ENCODE peak calls at places on chromosomes 11 and 22, in eight cellular contexts. F, Y, B, L, N, J, I and C are unnamed samples.

GRCh38 chr22:20012741-20013331 is 3.8 kb downstream of the ARVCF start:
- DNase-seq in N (no peak), I (no peak), Y (no peak), L (peak), J (no peak), B (no peak), F (no peak), C (no peak)

GRCh38 chr22:37309221-37310074 is 27.1 kb downstream of the CYTH4 start:
- DNase-seq in F (no peak), L (peak), I (no peak), N (no peak), Y (no peak), J (no peak), B (peak), C (no peak)

GRCh38 chr22:38228873-38229740 is 27.3 kb downstream of the MAFF start:
- DNase-seq in Y (peak), N (no peak), L (no peak), I (peak), F (peak), B (peak), J (peak), C (peak)

GRCh38 chr22:28977481-28977971 is 84.1 kb downstream of the C22orf31 start:
- DNase-seq in I (no peak), B (no peak), J (peak), L (no peak), Y (no peak), N (no peak), F (peak), C (no peak)

GRCh38 chr22:39859903-39860588 is 33.5 kb downstream of the ENTHD1 start:
- DNase-seq in Y (no peak), B (no peak), L (no peak), N (no peak), F (no peak), J (no peak), I (no peak), C (no peak)

GRCh38 chr22:44449061-44449682 is 48.9 kb downstream of the RTL6 start:
- DNase-seq in I (no peak), L (no peak), B (no peak), J (no peak), F (peak), N (no peak), Y (peak), C (no peak)

GRCh38 chr11:61082931-61083531 is 19.3 kb upstream of the CD5 start:
- DNase-seq in L (no peak), I (no peak), J (no peak), B (no peak), N (no peak), F (no peak), Y (no peak), C (no peak)

GRCh38 chr11:112612283-112612849 is 348.9 kb upstream of the NCAM1 start:
- DNase-seq in N (no peak), L (no peak), F (no peak), Y (no peak), B (no peak), J (no peak), I (no peak), C (no peak)

GRCh38 chr11:27754035-27755017 is 54.1 kb upstream of the BDNF start:
- DNase-seq in N (no peak), I (no peak), L (no peak), J (no peak), B (no peak), Y (peak), F (no peak), C (no peak)

GRCh38 chr11:45924036-45924915 is 1.8 kb downstream of the LARGE2 start:
- DNase-seq in F (no peak), I (peak), Y (no peak), B (peak), J (no peak), L (peak), N (peak), C (no peak)

GRCh38 chr11:2975594-2975993 is 16.5 kb downstream of the NAP1L4 start:
- DNase-seq in L (no peak), B (no peak), I (no peak), Y (peak), F (peak), J (peak), N (no peak), C (peak)
- TF ChIP-seq CTCF in L (no peak), B (peak), I (peak), Y (peak), F (peak), J (peak), N (peak), C (no peak)

DNA sequence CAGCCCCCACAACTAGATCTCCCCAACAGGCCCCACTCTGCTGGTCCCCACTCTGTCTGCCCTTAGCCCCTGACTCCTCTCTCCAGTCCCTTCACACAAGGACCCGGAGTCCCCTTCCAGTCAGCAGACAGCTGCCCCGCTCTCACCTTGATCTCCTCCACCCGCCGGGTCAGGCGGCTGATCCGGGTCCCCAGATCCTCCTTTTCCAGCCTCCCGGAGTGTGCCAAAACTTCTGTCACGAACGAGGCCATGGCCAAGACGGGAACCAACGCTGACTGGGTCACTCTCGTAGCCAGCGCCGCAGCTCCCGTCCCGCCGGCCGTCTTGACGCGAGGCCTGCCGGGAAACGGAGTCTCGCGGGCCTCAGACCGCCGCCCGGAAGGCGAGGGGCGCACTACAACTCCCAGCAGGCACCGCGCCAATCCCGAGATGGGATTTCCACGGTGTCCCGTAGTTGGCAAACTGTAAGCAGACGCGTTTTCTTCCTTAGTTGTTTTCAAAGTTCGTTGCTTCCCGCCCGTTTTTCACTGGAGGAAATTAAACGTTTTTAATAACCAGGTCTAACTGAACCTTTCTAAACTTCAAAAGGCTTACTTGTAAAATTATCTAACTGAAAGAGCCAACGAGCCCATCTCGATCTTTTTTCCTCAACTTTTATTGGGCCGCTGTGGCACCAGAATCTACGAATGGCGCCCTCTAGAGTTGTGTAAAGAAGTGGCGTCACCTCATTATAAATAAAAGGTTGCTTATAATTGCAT is at the start of gene ZW10:
- DNase-seq in B (peak), N (peak), I (peak), Y (peak), L (peak), F (peak), J (peak), C (peak)
- TF ChIP-seq POLR2A in B (peak), N (peak), I (no peak), Y (peak), L (no peak), F (peak), J (no peak), C (no peak)

DNA sequence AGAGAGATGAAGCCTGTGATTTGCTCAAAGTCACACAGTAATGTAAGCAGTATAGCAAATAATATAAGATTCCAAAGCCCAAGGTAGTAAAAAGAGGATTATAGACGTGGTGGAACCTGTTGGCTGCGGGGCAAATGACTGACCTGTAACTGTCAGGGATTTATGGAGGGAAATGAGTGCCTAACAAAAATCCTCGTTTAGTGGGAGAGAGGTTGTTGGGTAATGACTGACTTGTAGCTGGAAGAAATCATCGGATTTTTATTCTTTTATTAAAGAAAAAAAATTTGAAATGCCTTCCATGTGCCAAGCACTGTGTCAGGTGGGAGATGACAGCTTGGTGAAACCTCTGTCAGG is 649 bp upstream of the CLP1 start:
- DNase-seq in F (no peak), J (no peak), B (no peak), N (no peak), Y (no peak), L (no peak), I (no peak), C (no peak)
- TF ChIP-seq CTCF in F (no peak), J (no peak), B (no peak), N (no peak), Y (no peak), L (no peak), I (no peak), C (no peak)

DNA sequence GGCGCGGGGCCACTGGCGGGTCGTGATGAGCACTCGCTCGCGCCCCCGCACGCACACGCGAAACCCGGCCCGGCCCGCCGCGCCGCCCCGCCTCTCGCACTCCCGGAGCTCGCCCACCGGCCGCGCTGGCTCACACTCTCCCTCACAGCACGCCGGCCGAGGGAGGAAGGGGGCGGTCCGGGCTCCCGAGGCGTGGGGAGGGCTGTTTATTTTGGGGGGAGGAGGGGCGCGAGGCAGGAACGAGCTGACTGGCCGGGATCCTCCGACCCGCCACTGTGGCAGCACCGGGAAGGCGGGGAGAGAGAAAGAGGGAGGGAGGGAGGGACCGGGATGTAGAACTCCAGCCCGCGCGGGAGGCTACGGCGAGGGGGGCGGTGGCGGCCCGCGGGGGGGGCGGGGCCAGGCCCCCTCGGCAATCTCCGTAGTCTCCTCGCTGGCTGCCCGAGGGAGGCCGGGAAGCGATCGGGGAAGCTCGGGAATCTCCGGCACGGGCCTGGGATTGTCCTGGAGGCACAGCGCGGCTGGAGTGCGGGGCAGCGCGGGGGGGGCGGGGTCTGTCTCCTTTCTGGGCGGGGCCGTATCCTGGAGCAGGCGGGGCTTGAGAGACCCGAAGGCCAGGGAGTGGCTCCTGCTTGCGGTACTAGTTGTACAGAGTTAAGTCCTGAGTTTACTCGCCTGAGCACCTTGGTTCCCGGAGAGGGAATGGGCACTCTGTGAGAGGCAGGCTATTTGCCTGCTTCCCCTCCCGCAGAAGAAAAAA is at the start of gene RBFOX2:
- DNase-seq in F (peak), Y (peak), I (peak), N (peak), B (peak), J (peak), L (peak), C (peak)
- TF ChIP-seq POLR2A in F (peak), Y (peak), I (no peak), N (no peak), B (peak), J (peak), L (no peak), C (no peak)

GRCh38 chr22:22787151-22787550 is 100.5 kb upstream of the IGLL5 start:
- DNase-seq in F (no peak), J (no peak), I (no peak), L (no peak), B (no peak), Y (no peak), N (no peak), C (no peak)

GRCh38 chr22:22789922-22790845 is 97.4 kb upstream of the IGLL5 start:
- DNase-seq in B (no peak), L (no peak), F (no peak), I (no peak), J (no peak), N (no peak), Y (no peak), C (no peak)

GRCh38 chr22:22787805-22788459 is 99.7 kb upstream of the IGLL5 start:
- DNase-seq in I (no peak), L (peak), N (peak), Y (peak), B (peak), F (peak), J (peak), C (peak)

GRCh38 chr22:22789233-22789921 is 98.2 kb upstream of the IGLL5 start:
- DNase-seq in L (no peak), I (no peak), Y (no peak), N (no peak), F (no peak), B (no peak), J (no peak), C (no peak)

GRCh38 chr22:22788460-22789037 is 99.1 kb upstream of the IGLL5 start:
- DNase-seq in J (no peak), N (no peak), F (no peak), Y (no peak), B (no peak), I (no peak), L (no peak), C (peak)
- TF ChIP-seq CTCF in J (no peak), N (no peak), F (no peak), Y (no peak), B (no peak), I (no peak), L (no peak), C (no peak)

GRCh38 chr11:9571766-9572120 is 1.7 kb upstream of the WEE1 start:
- DNase-seq in F (no peak), Y (no peak), N (no peak), J (no peak), L (no peak), B (no peak), I (no peak), C (no peak)

GRCh38 chr11:9573775-9574555 is 495 bp downstream of the WEE1 start:
- DNase-seq in F (no peak), I (no peak), L (peak), B (peak), J (peak), Y (no peak), N (no peak), C (no peak)

GRCh38 chr11:9574806-9575530 is 1.5 kb downstream of the WEE1 start:
- DNase-seq in Y (peak), F (peak), L (peak), N (peak), J (peak), B (peak), I (peak), C (no peak)

GRCh38 chr11:9574556-9574805 is 1.0 kb downstream of the WEE1 start:
- DNase-seq in F (peak), B (peak), I (no peak), Y (no peak), L (peak), J (peak), N (no peak), C (no peak)

GRCh38 chr11:9573054-9573774 is at the start of gene WEE1:
- DNase-seq in L (peak), I (peak), J (peak), Y (peak), N (peak), F (peak), B (peak), C (peak)
- TF ChIP-seq POLR2A in L (no peak), I (peak), J (no peak), Y (peak), N (peak), F (peak), B (peak), C (no peak)

GRCh38 chr22:23912293-23912903 is 18.2 kb downstream of the MIF start:
- DNase-seq in I (no peak), L (no peak), Y (no peak), J (no peak), B (no peak), F (no peak), N (no peak), C (no peak)

GRCh38 chr22:23911318-23911980 is 17.3 kb downstream of the MIF start:
- DNase-seq in L (no peak), B (no peak), J (no peak), F (no peak), N (no peak), I (no peak), Y (no peak), C (peak)

GRCh38 chr22:23913306-23913660 is 19.1 kb downstream of the MIF start:
- DNase-seq in J (no peak), N (no peak), Y (no peak), B (no peak), L (no peak), I (no peak), F (no peak), C (no peak)

GRCh38 chr22:23915230-23915754 is 21.1 kb downstream of the MIF start:
- DNase-seq in B (no peak), L (no peak), F (no peak), J (no peak), I (no peak), Y (no peak), N (no peak), C (peak)

GRCh38 chr22:23913661-23914353 is 19.6 kb downstream of the MIF start:
- DNase-seq in Y (peak), L (peak), B (peak), J (peak), N (peak), I (peak), F (no peak), C (peak)
- TF ChIP-seq CTCF in Y (no peak), L (no peak), B (no peak), J (no peak), N (peak), I (no peak), F (no peak), C (no peak)